ENCODE peak calls at places on chromosomes 11 and 22, in nine cellular contexts. Q is NCI-H187 treated with DMSO at 0.1 percent for 48 hours; Y is neural crest cell; V is iPS-NIHi11; K is IMR-90; O is stimulated activated CD8-positive, alpha-beta memory T cell treated with anti-CD3 and anti-CD28 coated beads, Interleukin-4, amount 100 ng/mL, for 4 hours; E is sciatic nerve; U is choroid plexus epithelial cell; J is endothelial cell. S is an unnamed sample.

GRCh38 chr11:94747136-94748110 is 20.7 kb upstream of the AMOTL1 start:
- DNase-seq in J (no peak), O (no peak), V (no peak), Q (no peak), K (no peak), U (no peak), E (no peak), Y (no peak), S (no peak)

GRCh38 chr22:35448552-35448922 is 48.6 kb downstream of the MCM5 start:
- DNase-seq in E (no peak), J (no peak), O (no peak), K (no peak), U (no peak), Y (no peak), V (no peak), Q (no peak), S (no peak)

GRCh38 chr11:126510621-126511370 is 155.3 kb downstream of the ST3GAL4 start:
- DNase-seq in V (peak), J (no peak), K (peak), Q (no peak), O (no peak), U (peak), Y (no peak), E (peak), S (no peak)

GRCh38 chr11:103525069-103525468 is 415.8 kb downstream of the DYNC2H1 start:
- DNase-seq in Q (no peak), J (no peak), K (peak), Y (no peak), E (no peak), V (no peak), O (no peak), U (peak), S (no peak)

GRCh38 chr11:120151536-120151935 is 13.6 kb upstream of the TRIM29 start:
- DNase-seq in Y (no peak), Q (no peak), E (no peak), J (no peak), O (no peak), K (no peak), V (no peak), U (no peak), S (no peak)

GRCh38 chr11:120964857-120965256 is 59.0 kb upstream of the TBCEL start:
- DNase-seq in O (no peak), K (peak), Y (no peak), J (no peak), Q (no peak), V (no peak), U (peak), E (no peak), S (no peak)

GRCh38 chr11:2376751-2377451 is at the start of gene CD81:
- DNase-seq in Q (no peak), E (peak), Y (peak), J (peak), U (peak), V (peak), O (no peak), K (peak), S (peak)

GRCh38 chr11:126839496-126839895 is 161.1 kb downstream of the KIRREL3 start:
- DNase-seq in E (no peak), Q (no peak), U (no peak), O (no peak), K (no peak), V (no peak), Y (no peak), J (no peak), S (no peak)

GRCh38 chr22:49567894-49568750 is 259.6 kb downstream of the BRD1 start:
- DNase-seq in K (no peak), Y (no peak), V (no peak), O (no peak), E (peak), Q (no peak), U (no peak), J (no peak), S (no peak)